ENCODE peak calls at places on chromosomes 16 and 17, in four cellular contexts. I is HepG2, M is H1, O is K562. Z is an unnamed sample.

GRCh38 chr16:1010815-1011214 is 29.2 kb downstream of the SOX8 start:
- DNase-seq in I (no peak), M (no peak), O (no peak), Z (no peak)

GRCh38 chr17:81349397-81350319 is 45.6 kb upstream of the BAHCC1 start:
- DNase-seq in I (peak; percentile 79), M (no peak), O (peak; percentile 88), Z (no peak)

GRCh38 chr16:14530046-14530445 is 100.0 kb downstream of the PARN start:
- DNase-seq in I (no peak), M (no peak), O (no peak), Z (no peak)

GRCh38 chr16:30964540-30965226 is 7.1 kb downstream of the SETD1A start:
- DNase-seq in I (no peak), M (no peak), O (no peak), Z (no peak)

GRCh38 chr16:71276589-71277334 is 12.4 kb downstream of the CMTR2 start:
- DNase-seq in I (no peak), M (no peak), O (peak; percentile 33), Z (no peak)

GRCh38 chr17:33175565-33175964 is 117.5 kb downstream of the ASIC2 start:
- DNase-seq in I (no peak), M (no peak), O (no peak), Z (no peak)

GRCh38 chr16:51359141-51359960 is 208.3 kb upstream of the SALL1 start:
- DNase-seq in I (no peak), M (peak; percentile 59), O (no peak), Z (no peak)

GRCh38 chr16:17416461-17417221 is 54.1 kb downstream of the XYLT1 start:
- DNase-seq in I (no peak), M (no peak), O (no peak), Z (peak; percentile 89)

GRCh38 chr17:73731733-73732132 is 87.5 kb upstream of the SDK2 start:
- DNase-seq in I (no peak), M (no peak), O (no peak), Z (no peak)

GRCh38 chr17:73320601-73321264 is 8.9 kb upstream of the CDC42EP4 start:
- DNase-seq in I (no peak), M (no peak), O (no peak), Z (no peak)

GRCh38 chr17:75878174-75878998 is at the start of gene TRIM47:
- DNase-seq in I (peak; percentile 83), M (no peak), O (peak; percentile 82), Z (no peak)
- TF ChIP-seq CBX5 in I (peak; percentile 29), M (no peak), O (no peak), Z (no peak)

GRCh38 chr16:72646615-72647014 is 401.3 kb downstream of the ZFHX3 start:
- DNase-seq in I (no peak), M (no peak), O (no peak), Z (no peak)
- TF ChIP-seq CBX5 in I (no peak), M (no peak), O (no peak), Z (no peak)

GRCh38 chr17:27203241-27203640 is 90.7 kb upstream of the WSB1 start:
- DNase-seq in I (no peak), M (no peak), O (no peak), Z (no peak)

GRCh38 chr17:27206447-27206846 is 87.5 kb upstream of the WSB1 start:
- DNase-seq in I (peak; percentile 8), M (no peak), O (peak; percentile 27), Z (no peak)

GRCh38 chr17:27209316-27209715 is 84.6 kb upstream of the WSB1 start:
- DNase-seq in I (no peak), M (no peak), O (no peak), Z (no peak)

DNA sequence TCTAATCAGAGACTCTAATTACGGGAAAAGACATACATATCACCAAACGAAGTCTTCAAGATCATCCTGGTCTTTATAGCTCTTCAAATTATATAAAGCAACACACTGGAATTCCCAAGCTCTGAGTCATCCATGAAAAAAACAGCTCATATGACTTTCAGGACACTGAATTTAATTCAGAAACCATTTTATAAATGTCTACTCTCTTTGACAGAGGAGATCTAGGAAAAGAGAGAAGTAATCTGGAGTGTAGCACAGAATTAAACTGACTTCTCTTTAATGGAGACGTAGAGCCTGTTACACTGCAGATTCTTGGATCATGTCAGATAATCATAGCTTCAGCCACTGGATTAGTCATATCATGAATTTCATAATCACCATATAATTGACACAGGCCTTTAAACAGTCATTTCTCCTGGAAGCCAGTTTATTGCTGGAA is 86.8 kb upstream of the WSB1 start:
- DNase-seq in I (no peak), M (no peak), O (no peak), Z (no peak)
- TF ChIP-seq CBX5 in I (no peak), M (no peak), O (no peak), Z (no peak)

GRCh38 chr17:47264171-47264570 is 10.5 kb downstream of the ITGB3 start:
- DNase-seq in I (no peak), M (no peak), O (no peak), Z (no peak)

GRCh38 chr17:47262586-47262985 is 9.0 kb downstream of the ITGB3 start:
- DNase-seq in I (no peak), M (no peak), O (no peak), Z (no peak)

GRCh38 chr17:47267354-47267828 is 13.8 kb downstream of the ITGB3 start:
- DNase-seq in I (peak; percentile 30), M (no peak), O (no peak), Z (no peak)

GRCh38 chr17:47266782-47267181 is 13.2 kb downstream of the ITGB3 start:
- DNase-seq in I (no peak), M (no peak), O (no peak), Z (no peak)

GRCh38 chr17:47265983-47266541 is 12.4 kb downstream of the ITGB3 start:
- DNase-seq in I (peak; percentile 48), M (no peak), O (peak; percentile 86), Z (no peak)
- TF ChIP-seq CBX5 in I (no peak), M (no peak), O (no peak), Z (no peak)

GRCh38 chr16:73189132-73189531 is 141.2 kb upstream of the ZFHX3 start:
- DNase-seq in I (no peak), M (no peak), O (no peak), Z (no peak)

GRCh38 chr16:73190688-73191087 is 142.8 kb upstream of the ZFHX3 start:
- DNase-seq in I (no peak), M (no peak), O (no peak), Z (no peak)

GRCh38 chr16:73191111-73192046 is 143.5 kb upstream of the ZFHX3 start:
- DNase-seq in I (no peak), M (no peak), O (no peak), Z (no peak)

GRCh38 chr16:73193464-73193863 is 145.5 kb upstream of the ZFHX3 start:
- DNase-seq in I (no peak), M (no peak), O (no peak), Z (no peak)

GRCh38 chr16:73192227-73192894 is 144.4 kb upstream of the ZFHX3 start:
- DNase-seq in I (no peak), M (no peak), O (no peak), Z (no peak)
- TF ChIP-seq CBX5 in I (no peak), M (no peak), O (no peak), Z (no peak)

GRCh38 chr16:66175058-66175457 is 191.4 kb upstream of the CDH5 start:
- DNase-seq in I (no peak), M (no peak), O (no peak), Z (no peak)
- TF ChIP-seq CBX5 in I (no peak), M (no peak), O (no peak), Z (no peak)

DNA sequence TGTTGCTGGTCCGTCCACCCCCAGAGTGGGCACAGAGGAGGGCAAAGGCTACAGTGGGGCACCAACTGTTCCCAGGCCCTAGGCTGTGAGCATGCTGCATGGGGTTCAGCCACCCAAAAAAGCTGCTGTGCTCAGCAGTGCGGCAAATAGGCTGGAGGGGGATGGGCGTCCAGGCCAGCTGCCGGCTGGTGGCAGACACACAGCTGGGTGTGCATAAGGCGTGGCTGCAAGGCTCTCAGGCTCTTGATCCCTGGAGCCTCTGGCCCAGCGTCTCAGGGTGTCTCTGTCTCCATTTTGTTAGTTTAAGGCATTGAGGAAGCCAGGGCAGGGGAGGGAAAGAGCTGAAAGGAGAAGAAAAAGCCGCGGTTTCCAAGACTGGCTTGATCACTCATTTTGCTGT is 8.8 kb downstream of the RPL19 start:
- DNase-seq in I (no peak), M (no peak), O (no peak), Z (no peak)
- TF ChIP-seq CBX5 in I (no peak), M (no peak), O (no peak), Z (no peak)

Z was measured in GM12878.